ENCODE peak calls at places on chromosomes 7 and 10, in seven cellular contexts. Z, K, Q, M, N, B and F are unnamed samples. For H3K36me3 and H3K4me1, the result is how much of the 10 kb centered on the place peaks cover.

GRCh38 chr7:16421333-16422099 is at the start of gene CRPPA:
- DNase-seq in Z (peak), K (peak), Q (peak), M (peak), N (peak), B (peak), F (no peak)

GRCh38 chr10:90912176-90912575 is 8.7 kb downstream of the ANKRD1 start:
- DNase-seq in Z (no peak), K (peak), Q (no peak), M (no peak), N (no peak), B (no peak), F (no peak)

GRCh38 chr10:15254808-15255655 is 86.5 kb upstream of the NMT2 start:
- DNase-seq in Z (peak), K (peak), Q (no peak), M (no peak), N (no peak), B (no peak), F (no peak)

GRCh38 chr7:82760831-82761230 is 317.3 kb upstream of the CACNA2D1 start:
- DNase-seq in Z (no peak), K (peak), Q (no peak), M (no peak), N (no peak), B (no peak), F (no peak)

GRCh38 chr7:142796501-142797341 is 26.0 kb downstream of the PRSS2 start:
- DNase-seq in Z (peak), K (peak), Q (peak), M (no peak), N (no peak), B (no peak), F (no peak)

GRCh38 chr7:106599343-106599698 is 61.6 kb downstream of the CCDC71L start:
- DNase-seq in Z (no peak), K (no peak), Q (no peak), M (no peak), N (no peak), B (no peak), F (no peak)

GRCh38 chr10:3978174-3978573 is 193.2 kb upstream of the KLF6 start:
- DNase-seq in Z (no peak), K (no peak), Q (peak), M (no peak), N (no peak), B (no peak), F (no peak)

GRCh38 chr7:90538405-90538804 is 57.7 kb upstream of the CDK14 start:
- DNase-seq in Z (no peak), K (no peak), Q (no peak), M (no peak), N (no peak), B (no peak), F (no peak)

GRCh38 chr10:101441539-101442455 is 87.8 kb downstream of the BTRC start:
- DNase-seq in Z (peak), K (peak), Q (peak), M (no peak), N (no peak), B (peak), F (no peak)

GRCh38 chr7:51613911-51614344 is 297.3 kb upstream of the COBL start:
- DNase-seq in Z (no peak), K (no peak), Q (no peak), M (no peak), N (no peak), B (no peak), F (no peak)

GRCh38 chr10:1577945-1578344 is 159.4 kb downstream of the ADARB2 start:
- DNase-seq in Z (no peak), K (no peak), Q (no peak), M (no peak), N (no peak), B (no peak), F (no peak)

GRCh38 chr10:89129850-89130396 is 77.2 kb downstream of the CH25H start:
- DNase-seq in Z (no peak), K (no peak), Q (peak), M (no peak), N (no peak), B (peak), F (no peak)

GRCh38 chr10:93062499-93063216 is 2.1 kb downstream of the CYP26C1 start:
- DNase-seq in Z (peak), K (peak), Q (peak), M (peak), N (no peak), B (no peak), F (peak)

GRCh38 chr10:63214586-63214985 is 81.5 kb downstream of the NRBF2 start:
- DNase-seq in Z (no peak), K (no peak), Q (peak), M (no peak), N (no peak), B (no peak), F (no peak)
- H3K36me3 ChIP-seq in Z (under half), K (under half), Q (under half), M (under half), N (under half), B (half or more), F (under half)

GRCh38 chr10:11082551-11082950 is 64.9 kb downstream of the CELF2 start:
- DNase-seq in Z (no peak), K (no peak), Q (peak), M (no peak), N (no peak), B (no peak), F (no peak)
- H3K4me1 ChIP-seq in Z (under half), K (under half), Q (under half), M (under half), N (under half), B (under half), F (under half)

GRCh38 chr7:158810846-158811245 is 18.5 kb downstream of the ESYT2 start:
- DNase-seq in Z (no peak), K (no peak), Q (no peak), M (no peak), N (no peak), B (no peak), F (no peak)
- H3K27ac ChIP-seq in Z (peak), K (no peak), Q (peak), M (peak), N (peak), B (no peak), F (peak)

GRCh38 chr10:75375828-75376227 is 25.7 kb downstream of the ZNF503 start:
- DNase-seq in Z (no peak), K (no peak), Q (no peak), M (no peak), N (no peak), B (no peak), F (no peak)
- H3K36me3 ChIP-seq in Z (under half), K (under half), Q (under half), M (under half), N (under half), B (under half), F (under half)

DNA sequence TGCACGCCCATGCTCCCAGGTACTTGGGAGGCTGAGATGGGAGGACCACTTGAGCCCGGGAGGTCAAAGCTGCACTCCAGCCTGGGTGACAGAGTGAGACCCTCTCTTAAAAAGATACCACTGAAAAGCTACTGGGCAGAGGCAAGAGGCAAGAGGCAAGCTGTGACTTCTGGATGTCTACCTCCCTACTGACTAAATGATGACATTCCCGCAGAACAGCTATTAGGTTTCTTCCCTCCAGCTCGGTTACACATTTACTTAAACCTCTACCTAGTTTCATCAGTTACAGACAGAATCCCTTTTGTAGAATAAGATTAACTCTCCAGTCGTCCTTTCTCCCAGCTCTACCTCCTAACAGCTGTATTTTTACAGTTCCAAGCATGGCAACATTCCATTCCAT is 21.2 kb downstream of the RHEB start:
- DNase-seq in Z (no peak), K (no peak), Q (no peak), M (no peak), N (no peak), B (peak), F (no peak)
- H3K4me1 ChIP-seq in Z (under half), K (under half), Q (under half), M (under half), N (under half), B (under half), F (under half)

GRCh38 chr7:87833130-87833529 is 43.0 kb downstream of the SLC25A40 start:
- DNase-seq in Z (no peak), K (no peak), Q (no peak), M (no peak), N (no peak), B (peak), F (no peak)
- H3K27ac ChIP-seq in Z (no peak), K (no peak), Q (no peak), M (no peak), N (no peak), B (no peak), F (no peak)

GRCh38 chr10:62083413-62083794 is 181.9 kb downstream of the ARID5B start:
- DNase-seq in Z (no peak), K (no peak), Q (peak), M (no peak), N (no peak), B (peak), F (no peak)

GRCh38 chr10:62083868-62084267 is 182.4 kb downstream of the ARID5B start:
- DNase-seq in Z (no peak), K (peak), Q (peak), M (no peak), N (peak), B (peak), F (no peak)

GRCh38 chr10:62085821-62086220 is 182.8 kb downstream of the RTKN2 start:
- DNase-seq in Z (no peak), K (no peak), Q (no peak), M (no peak), N (no peak), B (no peak), F (no peak)

GRCh38 chr10:62085404-62085803 is 183.2 kb downstream of the RTKN2 start:
- DNase-seq in Z (no peak), K (no peak), Q (no peak), M (no peak), N (no peak), B (no peak), F (no peak)

DNA sequence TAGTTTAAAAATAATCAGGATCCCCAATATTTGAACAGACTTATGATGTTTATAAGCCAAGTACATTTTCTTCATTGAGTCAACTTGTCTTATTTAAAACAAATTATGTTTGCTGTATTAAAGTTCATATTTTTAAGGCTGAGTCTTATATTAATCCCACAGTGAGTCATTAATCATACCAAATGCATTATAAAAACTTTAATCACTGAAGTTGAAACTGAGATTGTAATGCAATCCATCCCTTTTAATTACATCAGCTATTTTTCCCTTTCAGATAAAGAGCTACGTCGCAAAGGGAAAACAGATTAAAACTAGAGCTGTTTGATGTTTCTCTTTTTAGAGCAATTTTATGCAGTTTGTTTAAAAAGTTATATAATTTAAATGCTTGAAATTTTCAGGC is 182.9 kb downstream of the ARID5B start:
- DNase-seq in Z (no peak), K (no peak), Q (peak), M (no peak), N (no peak), B (no peak), F (no peak)
- H3K36me3 ChIP-seq in Z (half or more), K (under half), Q (under half), M (under half), N (under half), B (under half), F (under half)

GRCh38 chr7:124196519-124196918 is 163.7 kb upstream of the TMEM229A start:
- DNase-seq in Z (no peak), K (no peak), Q (no peak), M (no peak), N (no peak), B (no peak), F (no peak)

GRCh38 chr7:124188576-124188975 is 155.7 kb upstream of the TMEM229A start:
- DNase-seq in Z (no peak), K (peak), Q (no peak), M (no peak), N (no peak), B (no peak), F (no peak)

GRCh38 chr7:124192885-124193284 is 160.0 kb upstream of the TMEM229A start:
- DNase-seq in Z (no peak), K (no peak), Q (no peak), M (no peak), N (no peak), B (no peak), F (no peak)

GRCh38 chr7:124191713-124192112 is 158.8 kb upstream of the TMEM229A start:
- DNase-seq in Z (no peak), K (peak), Q (no peak), M (no peak), N (no peak), B (no peak), F (no peak)

DNA sequence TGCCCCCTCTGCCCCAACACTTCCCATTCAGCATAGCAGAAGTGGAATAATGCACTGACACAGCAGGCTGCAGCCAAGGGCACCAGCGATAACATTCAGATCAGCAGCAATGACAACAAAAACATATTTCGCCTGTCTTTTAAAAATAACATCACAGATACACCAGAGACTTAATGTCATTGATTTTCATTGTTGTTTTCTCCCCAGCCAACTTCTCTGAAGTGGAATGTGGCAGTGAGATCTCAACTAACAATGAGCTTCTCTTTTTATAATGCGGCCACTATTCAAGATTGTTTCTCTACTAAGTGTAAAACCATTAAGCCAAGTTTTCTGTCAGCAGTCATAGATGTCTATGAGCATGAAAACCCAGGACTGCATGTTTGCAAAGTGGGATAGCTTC is 158.2 kb upstream of the TMEM229A start:
- DNase-seq in Z (no peak), K (no peak), Q (no peak), M (no peak), N (no peak), B (no peak), F (no peak)
- H3K4me1 ChIP-seq in Z (under half), K (under half), Q (under half), M (under half), N (under half), B (under half), F (under half)